ENCODE peak calls at places on chromosomes 7 and 10, in six cellular contexts. C is spleen, X is adrenal gland, G is AG04450, W is left ventricle myocardium inferior, Q is SK-N-SH. F is an unnamed sample.

GRCh38 chr10:79072041-79072441 is 3.3 kb downstream of the ZMIZ1 start:
- DNase-seq in G (no peak), C (no peak), X (no peak), Q (no peak), W (no peak), F (no peak)

GRCh38 chr10:61301560-61301959 is 151.6 kb downstream of the TMEM26 start:
- DNase-seq in G (no peak), C (no peak), X (no peak), W (no peak), Q (peak; percentile 26), F (no peak)

GRCh38 chr7:22142593-22142992 is 196.9 kb upstream of the CDCA7L start:
- DNase-seq in G (no peak), C (no peak), W (no peak), X (no peak), Q (no peak), F (no peak)

GRCh38 chr7:74505426-74506328 is 52.0 kb downstream of the GTF2IRD1 start:
- DNase-seq in C (no peak), Q (peak; percentile 97), X (no peak), G (peak; percentile 49), W (no peak), F (no peak)

GRCh38 chr10:11095374-11095785 is 77.7 kb downstream of the CELF2 start:
- DNase-seq in G (no peak), X (no peak), C (no peak), W (no peak), Q (no peak), F (no peak)

GRCh38 chr7:517848-518629 is 1.6 kb downstream of the PDGFA start:
- DNase-seq in C (no peak), X (peak; percentile 68), W (peak; percentile 77), G (no peak), Q (no peak), F (no peak)

GRCh38 chr7:101507791-101508252 is 121.3 kb downstream of the MYL10 start:
- DNase-seq in Q (peak; percentile 86), C (no peak), X (peak; percentile 23), W (no peak), G (no peak), F (no peak)

GRCh38 chr10:68992721-68993440 is 4.3 kb downstream of the KIFBP start:
- DNase-seq in C (no peak), X (peak; percentile 69), G (peak; percentile 84), Q (no peak), W (peak; percentile 37), F (no peak)

GRCh38 chr10:51924359-51924758 is 225.0 kb upstream of the CSTF2T start:
- DNase-seq in X (no peak), W (no peak), Q (no peak), G (no peak), C (no peak), F (no peak)

GRCh38 chr10:29657719-29658274 is 23.0 kb upstream of the SVIL start:
- DNase-seq in C (no peak), G (no peak), X (no peak), Q (no peak), W (no peak), F (no peak)

GRCh38 chr10:30786131-30786530 is 156.6 kb upstream of the LYZL2 start:
- DNase-seq in X (no peak), Q (no peak), C (no peak), G (no peak), W (no peak), F (no peak)

GRCh38 chr10:77682408-77683087 is 44.9 kb upstream of the KCNMA1 start:
- DNase-seq in X (no peak), Q (no peak), W (no peak), G (no peak), C (no peak), F (no peak)

GRCh38 chr7:129825554-129826267 is 127.0 kb downstream of the UBE2H start:
- DNase-seq in G (no peak), Q (peak; percentile 97), C (peak; percentile 99), W (peak; percentile 89), X (peak; percentile 86), F (no peak)
- TF ChIP-seq CTCF in G (peak; percentile 54), Q (peak; percentile 51), C (peak; percentile 97), W (peak; percentile 97), X (peak; percentile 99), F (peak; percentile 97)

GRCh38 chr10:116324227-116324950 is at the start of gene CCDC172:
- DNase-seq in W (no peak), Q (no peak), G (no peak), X (no peak), C (no peak), F (no peak)
- H3K4me3 ChIP-seq in W (no peak within 1 kb of the TSS), Q (no peak within 1 kb of the TSS), G (no peak within 1 kb of the TSS), X (no peak within 1 kb of the TSS), C (no peak within 1 kb of the TSS), F (no peak within 1 kb of the TSS)

GRCh38 chr7:149785983-149786382 is 12.6 kb upstream of the ZNF467 start:
- DNase-seq in W (no peak), X (no peak), G (no peak), C (no peak), Q (no peak), F (no peak)
- H3K27me3 ChIP-seq in W (peaks cover 53% of the 10 kb centered on the region), X (peaks cover 20% of the 10 kb centered on the region), G (peaks cover 27% of the 10 kb centered on the region), C (peaks cover 15% of the 10 kb centered on the region), Q (peaks cover 33% of the 10 kb centered on the region), F (no peaks in the 10 kb centered on the region)

DNA sequence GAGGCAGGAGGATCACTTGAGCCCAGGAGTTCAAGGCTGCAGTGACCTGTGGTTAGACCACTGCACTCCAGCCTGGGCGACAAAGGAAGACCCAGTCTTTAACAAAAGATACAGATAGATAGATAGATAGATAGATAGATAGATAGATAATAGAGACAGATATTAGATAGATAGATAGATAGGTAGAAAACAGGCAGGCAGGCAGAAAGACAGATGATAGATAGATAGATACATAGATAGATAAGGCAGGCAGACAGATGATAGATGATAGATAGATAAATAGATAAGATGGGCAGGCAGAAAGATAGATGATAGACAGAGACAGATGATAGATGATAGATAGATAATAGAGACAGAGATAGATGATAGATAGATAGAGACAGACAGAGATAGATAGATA is 54.5 kb downstream of the TMEM130 start:
- DNase-seq in Q (no peak), W (no peak), G (no peak), X (no peak), C (no peak), F (no peak)
- TF ChIP-seq CTCF in Q (no peak), W (no peak), G (no peak), X (no peak), C (no peak), F (no peak)

GRCh38 chr7:155901176-155901575 is 88.9 kb upstream of the SHH start:
- DNase-seq in X (no peak), G (no peak), W (no peak), Q (no peak), C (peak; percentile 52), F (no peak)
- H3K4me3 ChIP-seq in X (no peak overlapping the region), G (no peak overlapping the region), W (no peak overlapping the region), Q (no peak overlapping the region), C (no peak overlapping the region), F (no peak overlapping the region)

GRCh38 chr7:97022451-97023306 is 2.0 kb downstream of the DLX5 start:
- DNase-seq in W (no peak), C (no peak), X (no peak), G (no peak), Q (peak; percentile 52), F (no peak)
- H3K27me3 ChIP-seq in W (peaks cover 100% of the 10 kb centered on the region), C (peaks cover 94% of the 10 kb centered on the region), X (peaks cover 79% of the 10 kb centered on the region), G (peaks cover 90% of the 10 kb centered on the region), Q (peaks cover 22% of the 10 kb centered on the region), F (peaks cover 24% of the 10 kb centered on the region)

GRCh38 chr10:43420369-43421200 is 11.6 kb upstream of the HNRNPF start:
- DNase-seq in W (peak; percentile 90), X (peak; percentile 95), C (peak; percentile 96), Q (peak; percentile 87), G (no peak), F (peak; percentile 63)
- TF ChIP-seq CTCF in W (peak; percentile 35), X (no peak), C (peak; percentile 10), Q (peak; percentile 45), G (peak; percentile 20), F (peak; percentile 14)

GRCh38 chr7:6443372-6443941 is 4.3 kb downstream of the DAGLB start:
- DNase-seq in X (peak; percentile 67), W (no peak), C (no peak), Q (no peak), G (peak; percentile 65), F (no peak)

GRCh38 chr7:6444516-6445269 is 3.1 kb downstream of the DAGLB start:
- DNase-seq in X (no peak), G (no peak), W (no peak), C (no peak), Q (no peak), F (no peak)

GRCh38 chr7:6440381-6440780 is 7.4 kb downstream of the DAGLB start:
- DNase-seq in Q (no peak), X (no peak), W (no peak), C (no peak), G (no peak), F (no peak)

GRCh38 chr7:6438427-6438826 is 9.3 kb downstream of the DAGLB start:
- DNase-seq in C (no peak), X (no peak), G (no peak), Q (no peak), W (no peak), F (no peak)

GRCh38 chr7:6442114-6442513 is 5.6 kb downstream of the DAGLB start:
- DNase-seq in W (no peak), Q (no peak), X (no peak), G (no peak), C (no peak), F (no peak)
- H3K4me3 ChIP-seq in W (no peak overlapping the region), Q (no peak overlapping the region), X (no peak overlapping the region), G (no peak overlapping the region), C (no peak overlapping the region), F (no peak overlapping the region)

DNA sequence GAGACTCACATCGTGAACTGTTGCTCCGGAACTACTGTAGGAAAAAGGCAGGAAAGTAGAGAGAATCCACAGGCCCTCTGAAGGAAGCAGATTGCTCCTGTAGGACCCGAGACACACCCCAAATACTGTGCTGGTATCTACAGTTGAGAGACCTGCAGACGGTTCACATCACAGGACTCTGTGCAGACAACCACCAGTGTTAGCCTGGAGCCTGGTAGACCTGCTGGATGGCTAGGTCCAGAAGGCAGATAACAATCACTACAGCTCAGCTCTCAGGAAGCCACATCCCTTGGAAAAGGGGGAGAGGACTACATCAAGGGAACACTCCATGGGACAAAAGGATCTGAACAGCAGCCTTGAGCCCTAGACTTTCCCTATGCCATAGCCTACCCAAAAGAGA is 311.8 kb upstream of the PRKCQ start:
- DNase-seq in G (no peak), Q (no peak), W (no peak), C (no peak), X (no peak), F (no peak)
- H3K27me3 ChIP-seq in G (no peaks in the 10 kb centered on the region), Q (no peaks in the 10 kb centered on the region), W (peaks cover 26% of the 10 kb centered on the region), C (no peaks in the 10 kb centered on the region), X (no peaks in the 10 kb centered on the region), F (no peaks in the 10 kb centered on the region)